ENCODE peak calls at places on chromosomes 16 and 17, in six cellular contexts. T is GM10248, H is cardiac muscle cell, E is omental fat pad, D is GM03348, K is HS-27A. Q is an unnamed sample.

GRCh38 chr17:63495471-63495870 is 18.6 kb downstream of the ACE start:
- DNase-seq in T (no peak), H (no peak), E (no peak), D (no peak), K (no peak), Q (no peak)

GRCh38 chr16:4016648-4017047 is 99.6 kb downstream of the ADCY9 start:
- DNase-seq in T (no peak), H (peak), E (no peak), D (peak), K (no peak), Q (no peak)

GRCh38 chr17:41695954-41696720 is 7.5 kb downstream of the EIF1 start:
- DNase-seq in T (peak), H (peak), E (no peak), D (peak), K (no peak), Q (no peak)

GRCh38 chr17:74768069-74768762 is 7.9 kb downstream of the NAT9 start:
- DNase-seq in T (no peak), H (peak), E (no peak), D (peak), K (no peak), Q (no peak)

GRCh38 chr17:1109606-1110523 is 69.9 kb downstream of the ABR start:
- DNase-seq in T (peak), H (no peak), E (no peak), D (no peak), K (no peak), Q (no peak)

GRCh38 chr16:67406628-67407027 is 9.6 kb downstream of the ZDHHC1 start:
- DNase-seq in T (no peak), H (peak), E (no peak), D (peak), K (no peak), Q (no peak)

GRCh38 chr16:73473713-73474112 is 425.8 kb upstream of the ZFHX3 start:
- DNase-seq in T (no peak), H (no peak), E (no peak), D (no peak), K (no peak), Q (no peak)

GRCh38 chr17:62619413-62620155 is 7.9 kb upstream of the MRC2 start:
- DNase-seq in T (no peak), H (no peak), E (no peak), D (no peak), K (no peak), Q (no peak)

GRCh38 chr17:4920351-4921048 is 11.6 kb upstream of the GP1BA start:
- DNase-seq in T (no peak), H (peak), E (no peak), D (no peak), K (no peak), Q (no peak)